ENCODE peak calls at places on chromosomes 11 and 22, in ten cellular contexts. One of them, this sample, is unnamed.

GRCh38 chr11:72684236-72684912 is 10.2 kb upstream of the PDE2A start:
- DNase-seq in tibial nerve: peak
- DNase-seq in A549: peak
- DNase-seq in HepG2: peak
- DNase-seq in suprapubic skin: peak
- DNase-seq in K562: peak
- DNase-seq in transverse colon: peak
- DNase-seq in SK-N-SH: peak
- DNase-seq in sigmoid colon: peak
- DNase-seq in stomach: peak
- DNase-seq in this sample: peak

GRCh38 chr11:120061036-120061760 is 76.7 kb downstream of the TRIM29 start:
- DNase-seq in SK-N-SH: no peak
- DNase-seq in sigmoid colon: no peak
- DNase-seq in suprapubic skin: peak
- DNase-seq in stomach: no peak
- DNase-seq in A549: no peak
- DNase-seq in K562: no peak
- DNase-seq in transverse colon: no peak
- DNase-seq in tibial nerve: no peak
- DNase-seq in HepG2: no peak
- DNase-seq in this sample: no peak

GRCh38 chr11:27201454-27202302 is 161.1 kb downstream of the BBOX1 start:
- DNase-seq in SK-N-SH: peak
- DNase-seq in tibial nerve: peak
- DNase-seq in transverse colon: peak
- DNase-seq in HepG2: peak
- DNase-seq in sigmoid colon: peak
- DNase-seq in A549: peak
- DNase-seq in stomach: peak
- DNase-seq in suprapubic skin: peak
- DNase-seq in K562: peak
- DNase-seq in this sample: peak

GRCh38 chr22:30806391-30806861 is 111.8 kb downstream of the OSBP2 start:
- DNase-seq in HepG2: peak
- DNase-seq in transverse colon: no peak
- DNase-seq in A549: no peak
- DNase-seq in SK-N-SH: no peak
- DNase-seq in tibial nerve: no peak
- DNase-seq in sigmoid colon: no peak
- DNase-seq in K562: peak
- DNase-seq in suprapubic skin: no peak
- DNase-seq in stomach: no peak
- DNase-seq in this sample: no peak

GRCh38 chr11:45901646-45902045 is 5.4 kb downstream of the FREY1 start:
- DNase-seq in transverse colon: no peak
- DNase-seq in sigmoid colon: no peak
- DNase-seq in tibial nerve: no peak
- DNase-seq in stomach: no peak
- DNase-seq in HepG2: no peak
- DNase-seq in suprapubic skin: no peak
- DNase-seq in A549: no peak
- DNase-seq in SK-N-SH: no peak
- DNase-seq in K562: no peak
- DNase-seq in this sample: no peak

GRCh38 chr11:128468106-128468505 is 119.3 kb downstream of the ETS1 start:
- DNase-seq in suprapubic skin: no peak
- DNase-seq in tibial nerve: no peak
- DNase-seq in transverse colon: no peak
- DNase-seq in K562: no peak
- DNase-seq in sigmoid colon: no peak
- DNase-seq in HepG2: no peak
- DNase-seq in stomach: no peak
- DNase-seq in SK-N-SH: no peak
- DNase-seq in A549: no peak
- DNase-seq in this sample: no peak

GRCh38 chr11:94895451-94895850 is 77.9 kb downstream of the CWC15 start:
- DNase-seq in tibial nerve: no peak
- DNase-seq in SK-N-SH: no peak
- DNase-seq in A549: no peak
- DNase-seq in K562: no peak
- DNase-seq in sigmoid colon: no peak
- DNase-seq in stomach: no peak
- DNase-seq in suprapubic skin: no peak
- DNase-seq in transverse colon: no peak
- DNase-seq in HepG2: no peak
- DNase-seq in this sample: no peak

GRCh38 chr11:2750601-2751522 is 51.1 kb upstream of the KCNQ1OT1 start:
- DNase-seq in transverse colon: peak
- DNase-seq in A549: no peak
- DNase-seq in suprapubic skin: peak
- DNase-seq in HepG2: no peak
- DNase-seq in stomach: peak
- DNase-seq in SK-N-SH: peak
- DNase-seq in K562: no peak
- DNase-seq in sigmoid colon: peak
- DNase-seq in tibial nerve: no peak
- DNase-seq in this sample: peak

GRCh38 chr11:57332694-57333440 is 2.8 kb downstream of the SSRP1 start:
- DNase-seq in sigmoid colon: no peak
- DNase-seq in HepG2: no peak
- DNase-seq in stomach: no peak
- DNase-seq in K562: no peak
- DNase-seq in transverse colon: no peak
- DNase-seq in tibial nerve: no peak
- DNase-seq in A549: no peak
- DNase-seq in SK-N-SH: no peak
- DNase-seq in suprapubic skin: no peak
- DNase-seq in this sample: no peak

GRCh38 chr22:17952273-17952801 is 72.0 kb downstream of the MICAL3 start:
- DNase-seq in sigmoid colon: peak
- DNase-seq in K562: peak
- DNase-seq in suprapubic skin: no peak
- DNase-seq in A549: no peak
- DNase-seq in HepG2: no peak
- DNase-seq in SK-N-SH: no peak
- DNase-seq in stomach: no peak
- DNase-seq in transverse colon: peak
- DNase-seq in tibial nerve: no peak
- DNase-seq in this sample: no peak

GRCh38 chr11:78766997-78767396 is 192.3 kb upstream of the NARS2 start:
- DNase-seq in SK-N-SH: no peak
- DNase-seq in A549: no peak
- DNase-seq in tibial nerve: no peak
- DNase-seq in K562: no peak
- DNase-seq in stomach: no peak
- DNase-seq in suprapubic skin: no peak
- DNase-seq in transverse colon: no peak
- DNase-seq in HepG2: no peak
- DNase-seq in sigmoid colon: no peak
- DNase-seq in this sample: no peak

GRCh38 chr11:64874308-64874707 is 4.1 kb downstream of the EHD1 start:
- DNase-seq in sigmoid colon: no peak
- DNase-seq in HepG2: no peak
- DNase-seq in tibial nerve: no peak
- DNase-seq in A549: no peak
- DNase-seq in stomach: no peak
- DNase-seq in suprapubic skin: no peak
- DNase-seq in SK-N-SH: no peak
- DNase-seq in K562: no peak
- DNase-seq in transverse colon: peak
- DNase-seq in this sample: no peak

GRCh38 chr11:64875369-64876225 is 2.8 kb downstream of the EHD1 start:
- DNase-seq in suprapubic skin: no peak
- DNase-seq in K562: no peak
- DNase-seq in transverse colon: no peak
- DNase-seq in sigmoid colon: no peak
- DNase-seq in stomach: no peak
- DNase-seq in tibial nerve: no peak
- DNase-seq in SK-N-SH: no peak
- DNase-seq in HepG2: no peak
- DNase-seq in A549: no peak
- DNase-seq in this sample: no peak

GRCh38 chr11:64872790-64873488 is 5.5 kb downstream of the EHD1 start:
- DNase-seq in sigmoid colon: no peak
- DNase-seq in transverse colon: peak
- DNase-seq in tibial nerve: no peak
- DNase-seq in HepG2: peak
- DNase-seq in SK-N-SH: no peak
- DNase-seq in K562: no peak
- DNase-seq in suprapubic skin: no peak
- DNase-seq in A549: no peak
- DNase-seq in stomach: no peak
- DNase-seq in this sample: no peak

GRCh38 chr11:64876226-64876750 is 2.1 kb downstream of the EHD1 start:
- DNase-seq in HepG2: no peak
- DNase-seq in A549: no peak
- DNase-seq in stomach: no peak
- DNase-seq in transverse colon: no peak
- DNase-seq in K562: no peak
- DNase-seq in sigmoid colon: no peak
- DNase-seq in suprapubic skin: no peak
- DNase-seq in tibial nerve: no peak
- DNase-seq in SK-N-SH: no peak
- DNase-seq in this sample: no peak

GRCh38 chr11:64874841-64875240 is 3.6 kb downstream of the EHD1 start:
- DNase-seq in stomach: no peak
- DNase-seq in K562: no peak
- DNase-seq in A549: no peak
- DNase-seq in tibial nerve: no peak
- DNase-seq in suprapubic skin: no peak
- DNase-seq in transverse colon: no peak
- DNase-seq in HepG2: no peak
- DNase-seq in SK-N-SH: no peak
- DNase-seq in sigmoid colon: no peak
- DNase-seq in this sample: no peak
- H3K4me3 ChIP-seq in stomach: peak
- H3K4me3 ChIP-seq in K562: no peak
- H3K4me3 ChIP-seq in A549: no peak
- H3K4me3 ChIP-seq in tibial nerve: no peak
- H3K4me3 ChIP-seq in suprapubic skin: peak
- H3K4me3 ChIP-seq in transverse colon: no peak
- H3K4me3 ChIP-seq in HepG2: no peak
- H3K4me3 ChIP-seq in SK-N-SH: no peak
- H3K4me3 ChIP-seq in sigmoid colon: peak
- H3K4me3 ChIP-seq in this sample: no peak

DNA sequence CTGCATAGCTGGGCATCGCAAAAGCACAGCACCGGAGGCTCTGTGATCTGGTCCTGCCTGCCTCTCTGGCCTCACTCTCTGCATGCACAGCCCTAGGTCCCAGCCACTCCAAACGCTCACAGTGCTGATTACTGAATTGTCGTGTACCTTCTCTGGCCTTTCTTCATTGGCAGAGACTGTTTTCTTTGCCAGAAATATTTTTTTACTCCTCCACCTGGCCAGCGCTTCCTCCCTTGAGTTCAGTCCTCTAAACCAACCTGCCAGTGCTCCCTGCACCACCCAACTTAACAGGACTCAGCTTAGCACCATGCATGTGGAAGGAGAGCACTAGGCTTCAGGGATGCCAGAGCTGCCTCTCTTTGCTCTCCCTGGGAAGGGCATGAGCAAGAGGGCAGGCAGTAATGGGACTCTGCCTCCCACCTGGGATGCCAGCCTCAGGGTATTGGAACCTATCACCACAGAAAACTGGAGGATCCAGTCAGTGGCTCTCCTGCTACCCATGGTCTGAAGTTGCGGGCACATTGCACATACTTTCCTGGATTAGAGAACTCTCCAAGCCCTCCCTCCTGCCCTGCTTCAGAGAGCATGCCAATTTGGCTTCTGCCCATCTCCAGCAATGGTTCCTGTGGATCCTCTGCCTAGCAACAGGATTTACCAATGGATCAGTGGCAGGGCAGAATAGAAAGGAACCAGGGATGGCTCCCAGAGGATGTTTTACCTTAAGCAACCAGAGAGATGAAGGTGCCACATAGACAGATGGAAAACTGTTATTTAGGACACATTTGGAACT is 37.0 kb upstream of the GNAZ start:
- DNase-seq in HepG2: no peak
- DNase-seq in sigmoid colon: no peak
- DNase-seq in transverse colon: no peak
- DNase-seq in K562: no peak
- DNase-seq in SK-N-SH: no peak
- DNase-seq in A549: no peak
- DNase-seq in tibial nerve: no peak
- DNase-seq in stomach: no peak
- DNase-seq in suprapubic skin: no peak
- DNase-seq in this sample: no peak
- TF ChIP-seq EP300 in HepG2: no peak
- TF ChIP-seq EP300 in sigmoid colon: no peak
- TF ChIP-seq EP300 in transverse colon: no peak
- TF ChIP-seq EP300 in K562: no peak
- TF ChIP-seq EP300 in SK-N-SH: no peak
- TF ChIP-seq EP300 in A549: no peak
- TF ChIP-seq EP300 in tibial nerve: no peak
- TF ChIP-seq EP300 in stomach: no peak
- TF ChIP-seq EP300 in suprapubic skin: no peak
- TF ChIP-seq EP300 in this sample: no peak

DNA sequence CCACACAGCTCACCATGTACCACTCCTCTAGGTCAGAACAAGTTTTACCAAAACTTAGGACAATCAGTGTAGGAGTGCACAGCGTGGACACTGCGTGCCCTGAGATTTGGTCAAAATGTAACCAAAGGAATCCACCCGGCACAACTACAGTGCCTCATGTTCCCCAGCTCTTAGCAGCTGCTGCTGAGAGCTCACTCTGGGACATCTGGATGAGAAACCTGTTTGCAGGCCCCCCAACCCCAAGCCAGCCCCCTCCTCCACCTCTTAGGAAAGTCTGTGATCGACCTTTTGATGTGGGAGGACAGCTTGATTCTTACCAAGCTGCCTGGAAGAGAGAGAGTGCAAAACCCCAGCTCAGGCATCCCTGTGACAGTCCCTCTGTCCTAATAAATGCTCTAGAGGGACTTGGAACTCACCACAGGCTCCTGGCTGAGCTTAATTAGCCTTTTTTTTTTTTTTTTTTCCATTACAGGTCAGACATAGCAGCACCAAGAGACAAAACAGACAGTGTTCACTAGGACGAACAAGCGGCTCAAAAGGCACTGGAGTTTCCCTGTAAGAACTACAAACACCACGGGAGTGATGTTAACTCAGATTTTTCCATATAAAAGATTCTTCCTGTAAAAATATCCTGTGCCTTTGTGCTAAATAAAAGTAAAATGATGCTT is 101.2 kb upstream of the AKIP1 start:
- DNase-seq in transverse colon: no peak
- DNase-seq in tibial nerve: no peak
- DNase-seq in SK-N-SH: peak
- DNase-seq in stomach: no peak
- DNase-seq in suprapubic skin: no peak
- DNase-seq in K562: no peak
- DNase-seq in sigmoid colon: no peak
- DNase-seq in HepG2: peak
- DNase-seq in A549: no peak
- DNase-seq in this sample: no peak
- H3K27ac ChIP-seq in transverse colon: peak
- H3K27ac ChIP-seq in tibial nerve: peak
- H3K27ac ChIP-seq in SK-N-SH: peak
- H3K27ac ChIP-seq in stomach: peak
- H3K27ac ChIP-seq in suprapubic skin: peak
- H3K27ac ChIP-seq in K562: no peak
- H3K27ac ChIP-seq in sigmoid colon: peak
- H3K27ac ChIP-seq in HepG2: peak
- H3K27ac ChIP-seq in A549: no peak
- H3K27ac ChIP-seq in this sample: peak

GRCh38 chr22:27802389-27803079 is 978 bp upstream of the MN1 start:
- DNase-seq in HepG2: no peak
- DNase-seq in SK-N-SH: no peak
- DNase-seq in transverse colon: no peak
- DNase-seq in suprapubic skin: no peak
- DNase-seq in tibial nerve: no peak
- DNase-seq in A549: no peak
- DNase-seq in K562: no peak
- DNase-seq in stomach: no peak
- DNase-seq in sigmoid colon: no peak
- DNase-seq in this sample: no peak
- H3K4me3 ChIP-seq in HepG2: no peak
- H3K4me3 ChIP-seq in SK-N-SH: peak
- H3K4me3 ChIP-seq in transverse colon: peak
- H3K4me3 ChIP-seq in suprapubic skin: peak
- H3K4me3 ChIP-seq in tibial nerve: peak
- H3K4me3 ChIP-seq in A549: peak
- H3K4me3 ChIP-seq in K562: no peak
- H3K4me3 ChIP-seq in stomach: peak
- H3K4me3 ChIP-seq in sigmoid colon: peak
- H3K4me3 ChIP-seq in this sample: peak

This sample was measured in ovary.